ENCODE peak calls at places on chromosomes 4 and X, in seven cellular contexts. F, R, C, T, U, B and J are unnamed samples.

GRCh38 chrX:55522577-55523254 is 33.1 kb upstream of the USP51 start:
- DNase-seq in F (no peak), R (no peak), C (no peak), T (no peak), U (no peak), B (no peak), J (no peak)

GRCh38 chr4:163393471-163393870 is 49.8 kb downstream of the NPY5R start:
- DNase-seq in F (no peak), R (no peak), C (no peak), T (no peak), U (no peak), B (no peak), J (no peak)

GRCh38 chr4:176205299-176205698 is 9.9 kb upstream of the SPATA4 start:
- DNase-seq in F (no peak), R (no peak), C (no peak), T (peak), U (no peak), B (no peak), J (no peak)

GRCh38 chrX:40310016-40310415 is 212.3 kb upstream of the BCOR start:
- DNase-seq in F (no peak), R (no peak), C (no peak), T (no peak), U (no peak), B (no peak), J (no peak)

GRCh38 chrX:131821945-131822622 is 201.0 kb upstream of the STK26 start:
- DNase-seq in F (peak), R (no peak), C (no peak), T (no peak), U (peak), B (no peak), J (no peak)

GRCh38 chr4:19386786-19387185 is 864.9 kb upstream of the SLIT2 start:
- DNase-seq in F (no peak), R (no peak), C (no peak), T (no peak), U (no peak), B (peak), J (no peak)

GRCh38 chrX:10722804-10723364 is 102.5 kb upstream of the MID1 start:
- DNase-seq in F (peak), R (peak), C (peak), T (peak), U (peak), B (peak), J (peak)

GRCh38 chrX:20513185-20513584 is 246.5 kb upstream of the RPS6KA3 start:
- DNase-seq in F (no peak), R (no peak), C (no peak), T (no peak), U (no peak), B (peak), J (no peak)